ENCODE peak calls at places on chromosomes 4 and X, in nine cellular contexts. L is H1, Z is transverse colon, O is breast epithelium, G is spleen, V is K562, N is stomach, S is esophagus muscularis mucosa, A is prostate gland. H is an unnamed sample.

GRCh38 chr4:184376136-184376838 is 98.1 kb downstream of the IRF2 start:
- DNase-seq in A (no peak), V (no peak), Z (no peak), L (no peak), G (no peak), N (no peak), O (no peak), S (no peak), H (no peak)

GRCh38 chrX:50067435-50068292 is 133.1 kb downstream of the AKAP4 start:
- DNase-seq in A (no peak), O (no peak), L (peak), N (no peak), Z (peak), G (no peak), V (no peak), S (no peak), H (no peak)

GRCh38 chr4:111064342-111064993 is 441.6 kb upstream of the PITX2 start:
- DNase-seq in O (no peak), N (no peak), Z (no peak), G (no peak), A (no peak), V (no peak), S (no peak), L (peak), H (no peak)

GRCh38 chr4:6085943-6086628 is 67.9 kb upstream of the C4orf50 start:
- DNase-seq in L (no peak), N (no peak), Z (no peak), S (no peak), V (no peak), O (no peak), A (no peak), G (no peak), H (no peak)

GRCh38 chrX:40504801-40505605 is 75.8 kb upstream of the ATP6AP2 start:
- DNase-seq in G (no peak), O (no peak), L (no peak), V (no peak), A (no peak), S (no peak), N (no peak), Z (no peak), H (no peak)

GRCh38 chr4:152972821-152973613 is 36.9 kb downstream of the FHDC1 start:
- DNase-seq in N (no peak), V (no peak), L (no peak), Z (no peak), O (no peak), A (no peak), S (no peak), G (peak), H (no peak)

GRCh38 chr4:188428935-188429334 is 289.7 kb downstream of the TRIML1 start:
- DNase-seq in A (no peak), V (no peak), O (no peak), N (no peak), L (no peak), G (no peak), Z (no peak), S (no peak), H (no peak)

GRCh38 chr4:42401171-42401570 is 3.9 kb downstream of the SHISA3 start:
- DNase-seq in L (no peak), N (no peak), V (no peak), G (no peak), A (no peak), S (no peak), Z (no peak), O (no peak), H (peak)

GRCh38 chr4:83089759-83090158 is 24.8 kb downstream of the PLAC8 start:
- DNase-seq in A (no peak), Z (no peak), S (no peak), L (no peak), O (no peak), G (no peak), V (no peak), N (no peak), H (no peak)

GRCh38 chr4:52612341-52612740 is 46.8 kb downstream of the USP46 start:
- DNase-seq in L (no peak), G (no peak), S (no peak), A (no peak), Z (no peak), V (no peak), O (no peak), N (no peak), H (no peak)

GRCh38 chrX:133495464-133496391 is 80.4 kb upstream of the GPC4 start:
- DNase-seq in A (peak), Z (peak), N (peak), V (no peak), L (no peak), O (peak), G (no peak), S (no peak), H (no peak)

GRCh38 chrX:141468940-141469339 is 115.6 kb downstream of the SPANXA1 start:
- DNase-seq in V (no peak), A (no peak), S (no peak), G (no peak), L (no peak), Z (no peak), O (no peak), N (no peak), H (no peak)

GRCh38 chrX:123013141-123013540 is 170.9 kb upstream of the GRIA3 start:
- DNase-seq in L (no peak), A (no peak), V (no peak), N (no peak), Z (no peak), G (no peak), S (no peak), O (no peak), H (no peak)

GRCh38 chr4:17447675-17448298 is 64.1 kb downstream of the QDPR start:
- DNase-seq in S (no peak), L (no peak), G (no peak), Z (peak), N (peak), V (peak), A (peak), O (no peak), H (no peak)

GRCh38 chr4:3765271-3766206 is 646 bp upstream of the ADRA2C start:
- DNase-seq in G (no peak), O (no peak), V (peak), N (peak), L (no peak), S (no peak), Z (no peak), A (no peak), H (peak)

GRCh38 chrX:22389544-22390243 is 117.0 kb downstream of the CBLL2 start:
- DNase-seq in V (no peak), N (no peak), A (no peak), Z (no peak), L (no peak), G (no peak), O (no peak), S (no peak), H (no peak)

GRCh38 chr4:118797558-118798142 is 38.3 kb downstream of the SEC24D start:
- DNase-seq in A (no peak), V (no peak), O (no peak), N (no peak), L (no peak), S (no peak), G (no peak), Z (no peak), H (no peak)

GRCh38 chrX:66045894-66046293 is 6.0 kb upstream of the VSIG4 start:
- DNase-seq in V (no peak), A (no peak), S (no peak), L (no peak), O (no peak), Z (no peak), G (no peak), N (no peak), H (no peak)

GRCh38 chrX:37659047-37659446 is 26.5 kb upstream of the XK start:
- DNase-seq in S (no peak), N (no peak), A (no peak), L (no peak), O (no peak), G (no peak), Z (no peak), V (no peak), H (no peak)

GRCh38 chrX:72078411-72078810 is 53.3 kb downstream of the RTL5 start:
- DNase-seq in O (no peak), N (no peak), Z (no peak), A (no peak), V (no peak), S (no peak), G (no peak), L (no peak), H (no peak)

GRCh38 chrX:30865020-30865419 is 24.0 kb downstream of the TAB3 start:
- DNase-seq in L (no peak), G (no peak), O (no peak), S (no peak), A (no peak), V (peak), N (no peak), Z (no peak), H (no peak)

GRCh38 chr4:124414641-124415040 is 297.9 kb downstream of the ANKRD50 start:
- DNase-seq in N (no peak), V (no peak), S (no peak), G (no peak), A (no peak), Z (no peak), L (no peak), O (no peak), H (no peak)

GRCh38 chrX:12984629-12985303 is 9.9 kb downstream of the TMSB4X start:
- DNase-seq in S (no peak), O (peak), L (no peak), V (peak), Z (peak), G (no peak), N (peak), A (peak), H (no peak)

GRCh38 chrX:50103866-50104566 is 96.8 kb downstream of the AKAP4 start:
- DNase-seq in G (no peak), N (no peak), Z (no peak), L (no peak), O (no peak), S (no peak), V (no peak), A (no peak), H (no peak)

GRCh38 chr4:1685604-1686150 is 1.6 kb upstream of the FAM53A start:
- DNase-seq in A (no peak), S (no peak), G (no peak), V (no peak), O (no peak), N (no peak), L (no peak), Z (no peak), H (no peak)

GRCh38 chr4:104344342-104344980 is 150.2 kb downstream of the CXXC4 start:
- DNase-seq in A (no peak), V (no peak), O (no peak), Z (no peak), L (no peak), N (no peak), G (no peak), S (no peak), H (peak)

GRCh38 chrX:118823263-118824172 is at the start of gene ZCCHC12:
- DNase-seq in N (peak), A (peak), S (no peak), L (peak), G (peak), V (peak), Z (peak), O (no peak), H (peak)

GRCh38 chr4:147498031-147498700 is 17.3 kb downstream of the EDNRA start:
- DNase-seq in A (no peak), N (no peak), V (no peak), L (no peak), S (no peak), Z (no peak), G (no peak), O (no peak), H (no peak)

GRCh38 chr4:10006236-10006603 is 15.1 kb downstream of the SLC2A9 start:
- DNase-seq in Z (peak), L (no peak), N (peak), A (peak), G (no peak), O (peak), S (no peak), V (no peak), H (no peak)

GRCh38 chr4:84596826-84597225 is 13.9 kb downstream of the CDS1 start:
- DNase-seq in O (no peak), A (no peak), G (no peak), V (peak), N (no peak), S (no peak), Z (no peak), L (no peak), H (peak)

GRCh38 chr4:89878611-89879010 is 16.0 kb upstream of the MMRN1 start:
- DNase-seq in L (no peak), G (no peak), V (no peak), O (no peak), S (no peak), N (no peak), Z (no peak), A (no peak), H (no peak)

GRCh38 chrX:131199086-131199485 is 90.0 kb downstream of the IGSF1 start:
- DNase-seq in G (no peak), Z (no peak), N (no peak), O (no peak), L (no peak), V (no peak), S (no peak), A (no peak), H (no peak)

GRCh38 chr4:105569014-105569850 is 16.8 kb downstream of the ARHGEF38 start:
- DNase-seq in L (no peak), S (no peak), O (no peak), V (no peak), Z (no peak), A (no peak), G (no peak), N (no peak), H (no peak)

GRCh38 chr4:25377572-25377882 is 464 bp downstream of the ANAPC4 start:
- DNase-seq in V (no peak), S (no peak), L (no peak), G (no peak), O (no peak), Z (no peak), A (no peak), N (no peak), H (no peak)

GRCh38 chr4:188484256-188484655 is 345.0 kb downstream of the TRIML1 start:
- DNase-seq in S (no peak), Z (no peak), V (no peak), N (no peak), G (no peak), O (no peak), L (no peak), A (no peak), H (no peak)

GRCh38 chr4:17517664-17518063 is 2.7 kb downstream of the CLRN2 start:
- DNase-seq in A (no peak), V (no peak), S (no peak), L (no peak), O (no peak), Z (no peak), N (no peak), G (no peak), H (no peak)

GRCh38 chrX:148914783-148915182 is 414.4 kb downstream of the AFF2 start:
- DNase-seq in Z (no peak), S (no peak), N (no peak), G (no peak), A (no peak), V (no peak), L (no peak), O (no peak), H (no peak)

GRCh38 chr4:85092536-85092935 is 126.0 kb upstream of the WDFY3 start:
- DNase-seq in O (no peak), G (no peak), V (no peak), Z (no peak), N (no peak), A (no peak), L (no peak), S (no peak), H (no peak)

GRCh38 chr4:144788469-144788868 is 142.5 kb downstream of the HHIP start:
- DNase-seq in S (no peak), N (no peak), A (no peak), V (no peak), O (no peak), G (no peak), L (no peak), Z (no peak), H (no peak)
- TF ChIP-seq CTCF in S (no peak), N (no peak), A (no peak), V (no peak), O (no peak), G (no peak), L (no peak), Z (no peak), H (no peak)

GRCh38 chrX:107676559-107677378 is 48.5 kb downstream of the PRPS1 start:
- DNase-seq in S (peak), V (peak), O (peak), G (peak), A (peak), Z (peak), N (peak), L (no peak), H (peak)
- TF ChIP-seq POLR2AphosphoS5 in S (peak), V (no peak), O (peak), G (peak), A (peak), Z (peak), N (peak), L (no peak), H (peak)

GRCh38 chrX:120625366-120625765 is 4.5 kb downstream of the C1GALT1C1 start:
- DNase-seq in V (no peak), Z (no peak), O (no peak), N (no peak), L (no peak), G (no peak), A (no peak), S (no peak), H (no peak)

DNA sequence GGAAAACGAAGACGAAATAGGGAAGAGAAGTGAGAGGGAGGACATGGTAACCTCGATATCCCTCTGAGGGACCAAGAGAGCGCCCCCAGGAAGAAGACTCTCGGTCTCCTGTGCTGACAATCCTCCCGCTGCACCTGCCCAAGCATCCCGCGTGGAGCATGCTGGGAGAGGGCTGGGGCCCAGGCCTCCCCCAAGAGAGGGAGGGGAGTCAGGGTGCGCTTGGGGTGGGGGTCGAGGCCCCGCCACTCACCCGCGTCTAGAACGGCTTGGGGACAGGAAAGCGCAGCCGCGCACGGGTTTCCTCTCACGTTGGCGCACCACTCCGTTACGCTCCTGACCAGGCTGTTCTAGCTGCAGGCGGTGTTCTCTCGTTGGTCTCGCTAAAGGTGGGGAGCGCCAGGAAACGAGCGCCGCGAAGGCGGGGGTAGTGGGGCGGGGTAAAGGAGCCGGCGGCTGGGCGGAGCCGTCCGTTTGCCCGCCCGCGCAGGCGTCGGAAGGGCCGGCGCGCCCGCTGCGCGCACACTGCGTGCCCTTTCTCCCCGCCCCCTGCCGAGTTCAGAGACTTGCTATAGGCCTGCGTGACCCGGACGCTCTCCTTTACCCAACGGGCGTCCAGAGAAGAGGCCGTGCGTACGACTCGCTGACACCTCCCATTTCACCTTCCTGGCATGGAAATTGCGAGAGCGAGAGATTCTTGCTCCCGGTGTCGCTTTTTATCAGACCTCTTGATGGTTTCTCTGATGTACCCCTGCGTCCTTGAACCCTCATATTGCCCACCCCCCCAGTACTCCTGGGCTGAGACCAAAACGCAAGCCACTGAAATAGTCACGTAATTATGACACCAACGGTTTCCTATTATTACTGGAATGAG is at the start of gene C1GALT1C1:
- DNase-seq in N (peak), O (peak), Z (peak), V (peak), S (peak), L (peak), A (peak), G (peak), H (peak)
- TF ChIP-seq POLR2A in N (no peak), O (no peak), Z (peak), V (peak), S (no peak), L (peak), A (peak), G (no peak), H (no peak)

GRCh38 chr4:19486400-19486799 is 765.3 kb upstream of the SLIT2 start:
- DNase-seq in V (no peak), S (no peak), L (no peak), G (no peak), N (no peak), Z (no peak), A (no peak), O (no peak), H (no peak)
- TF ChIP-seq CTCF in V (no peak), S (no peak), L (no peak), G (no peak), N (no peak), Z (no peak), A (no peak), O (no peak), H (no peak)

GRCh38 chr4:125994024-125994423 is 679.3 kb downstream of the FAT4 start:
- DNase-seq in S (no peak), Z (no peak), N (no peak), L (no peak), O (no peak), A (no peak), G (no peak), V (no peak), H (no peak)
- TF ChIP-seq POLR2AphosphoS5 in S (no peak), Z (no peak), N (no peak), L (no peak), O (no peak), A (no peak), G (no peak), V (no peak), H (no peak)

GRCh38 chrX:14872851-14873675 is at the start of the genes FANCB and MOSPD2:
- DNase-seq in V (peak), L (peak), O (peak), N (peak), S (peak), G (peak), A (peak), Z (peak), H (peak)
- TF ChIP-seq POLR2A in V (peak), L (peak), O (no peak), N (no peak), S (no peak), G (no peak), A (peak), Z (peak), H (peak)

GRCh38 chr4:122218762-122219161 is 66.6 kb downstream of the BLTP1 start:
- DNase-seq in A (no peak), Z (no peak), O (no peak), V (no peak), S (no peak), L (no peak), N (no peak), G (no peak), H (no peak)
- TF ChIP-seq CTCF in A (no peak), Z (peak), O (no peak), V (peak), S (no peak), L (peak), N (no peak), G (no peak), H (peak)

DNA sequence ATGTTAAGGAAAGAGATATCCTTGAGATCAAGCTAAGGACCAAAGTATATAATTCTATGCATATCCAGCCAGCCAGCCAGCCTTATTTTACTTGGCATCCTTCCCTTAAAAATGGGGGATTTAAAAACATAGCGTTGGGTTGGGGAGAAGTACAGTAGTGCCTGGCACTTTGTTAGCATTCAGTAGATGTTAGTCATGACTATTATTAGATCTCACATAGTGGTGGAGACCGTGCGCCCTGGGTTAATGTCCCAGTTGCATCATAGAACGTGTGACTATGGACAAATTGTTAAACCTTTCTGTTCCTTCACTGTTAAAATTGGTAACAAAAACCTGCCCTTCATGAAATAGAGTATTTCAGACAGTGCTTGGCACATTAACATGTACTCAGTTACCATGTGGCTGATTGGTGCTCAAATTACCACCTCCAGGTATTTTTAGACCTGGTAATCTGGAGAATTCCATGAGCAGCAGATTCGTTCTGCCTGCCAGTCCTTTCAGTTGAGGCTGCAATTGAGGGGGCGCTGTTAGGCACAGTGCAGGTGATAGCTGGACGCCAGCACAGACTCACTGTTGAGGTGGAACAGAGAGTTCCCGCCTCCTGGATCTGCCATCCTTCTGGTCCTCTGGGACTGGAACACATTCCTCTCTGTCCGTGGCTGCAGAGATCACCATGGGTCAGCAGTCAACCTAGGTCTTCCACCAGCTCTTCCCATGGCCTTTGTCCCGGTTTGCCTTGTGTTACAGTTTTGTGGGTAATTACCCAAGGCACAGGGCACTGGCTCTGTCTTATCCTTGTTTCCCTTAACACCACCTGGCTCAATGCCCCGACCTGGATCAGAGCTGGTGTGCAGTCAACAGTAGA is 31.7 kb downstream of the RBBP7 start:
- DNase-seq in A (no peak), N (peak), Z (peak), O (no peak), V (no peak), S (no peak), G (no peak), L (no peak), H (no peak)
- TF ChIP-seq POLR2AphosphoS5 in A (no peak), N (no peak), Z (no peak), O (no peak), V (no peak), S (peak), G (no peak), L (no peak), H (no peak)

H was measured in upper lobe of left lung.